ENCODE peak calls at places on chromosomes 12 and 14, in six cellular contexts. One of them, this sample, is unnamed.

GRCh38 chr12:132642846-132643835 is 24.6 kb downstream of the P2RX2 start:
- DNase-seq in ELR: no peak
- DNase-seq in NCI-H1092: no peak
- DNase-seq in mucosa of gallbladder: no peak
- DNase-seq in left cardiac atrium: no peak
- DNase-seq in EL: no peak
- DNase-seq in this sample: no peak

GRCh38 chr14:51922624-51923023 is 62.2 kb downstream of the GNG2 start:
- DNase-seq in EL: no peak
- DNase-seq in ELR: no peak
- DNase-seq in mucosa of gallbladder: no peak
- DNase-seq in NCI-H1092: no peak
- DNase-seq in left cardiac atrium: no peak
- DNase-seq in this sample: no peak

GRCh38 chr12:19223018-19223417 is 93.5 kb downstream of the PLEKHA5 start:
- DNase-seq in ELR: peak; percentile 56
- DNase-seq in mucosa of gallbladder: no peak
- DNase-seq in EL: peak; percentile 20
- DNase-seq in NCI-H1092: peak; percentile 72
- DNase-seq in left cardiac atrium: no peak
- DNase-seq in this sample: no peak

GRCh38 chr12:69383074-69383473 is 23.5 kb downstream of the YEATS4 start:
- DNase-seq in EL: no peak
- DNase-seq in left cardiac atrium: no peak
- DNase-seq in NCI-H1092: no peak
- DNase-seq in mucosa of gallbladder: no peak
- DNase-seq in ELR: no peak
- DNase-seq in this sample: no peak

GRCh38 chr12:4091001-4091789 is 182.4 kb upstream of the CCND2 start:
- DNase-seq in NCI-H1092: no peak
- DNase-seq in left cardiac atrium: no peak
- DNase-seq in EL: no peak
- DNase-seq in mucosa of gallbladder: no peak
- DNase-seq in ELR: no peak
- DNase-seq in this sample: no peak

GRCh38 chr12:47672068-47672467 is 33.8 kb downstream of the RPAP3 start:
- DNase-seq in EL: no peak
- DNase-seq in mucosa of gallbladder: no peak
- DNase-seq in left cardiac atrium: no peak
- DNase-seq in NCI-H1092: no peak
- DNase-seq in ELR: no peak
- DNase-seq in this sample: no peak

GRCh38 chr14:93348292-93348691 is 1.3 kb downstream of the COX8C start:
- DNase-seq in mucosa of gallbladder: no peak
- DNase-seq in NCI-H1092: no peak
- DNase-seq in ELR: no peak
- DNase-seq in left cardiac atrium: no peak
- DNase-seq in EL: no peak
- DNase-seq in this sample: no peak

GRCh38 chr12:127496255-127496654 is 770.7 kb upstream of the TMEM132C start:
- DNase-seq in NCI-H1092: no peak
- DNase-seq in EL: no peak
- DNase-seq in mucosa of gallbladder: no peak
- DNase-seq in left cardiac atrium: no peak
- DNase-seq in ELR: no peak
- DNase-seq in this sample: no peak

GRCh38 chr12:24840046-24840800 is 108.7 kb downstream of the BCAT1 start:
- DNase-seq in EL: no peak
- DNase-seq in mucosa of gallbladder: no peak
- DNase-seq in left cardiac atrium: no peak
- DNase-seq in ELR: peak; percentile 36
- DNase-seq in NCI-H1092: no peak
- DNase-seq in this sample: no peak

GRCh38 chr14:96081767-96082400 is 42.7 kb downstream of the C14orf132 start:
- DNase-seq in left cardiac atrium: no peak
- DNase-seq in NCI-H1092: no peak
- DNase-seq in mucosa of gallbladder: no peak
- DNase-seq in ELR: no peak
- DNase-seq in EL: no peak
- DNase-seq in this sample: no peak

GRCh38 chr14:91983571-91983970 is 36.1 kb upstream of the FBLN5 start:
- DNase-seq in EL: no peak
- DNase-seq in left cardiac atrium: no peak
- DNase-seq in ELR: no peak
- DNase-seq in mucosa of gallbladder: no peak
- DNase-seq in NCI-H1092: no peak
- DNase-seq in this sample: no peak

GRCh38 chr14:44170099-44170498 is 337.0 kb downstream of the FSCB start:
- DNase-seq in NCI-H1092: no peak
- DNase-seq in left cardiac atrium: no peak
- DNase-seq in EL: no peak
- DNase-seq in ELR: peak; percentile 49
- DNase-seq in mucosa of gallbladder: no peak
- DNase-seq in this sample: no peak

GRCh38 chr14:60233251-60233650 is 15.8 kb upstream of the PPM1A start:
- DNase-seq in left cardiac atrium: no peak
- DNase-seq in EL: no peak
- DNase-seq in ELR: peak; percentile 13
- DNase-seq in mucosa of gallbladder: no peak
- DNase-seq in NCI-H1092: no peak
- DNase-seq in this sample: no peak

GRCh38 chr12:85057370-85057963 is 21.3 kb downstream of the LRRIQ1 start:
- DNase-seq in NCI-H1092: no peak
- DNase-seq in left cardiac atrium: no peak
- DNase-seq in ELR: peak; percentile 68
- DNase-seq in mucosa of gallbladder: peak; percentile 23
- DNase-seq in EL: peak; percentile 39
- DNase-seq in this sample: no peak

GRCh38 chr14:26765768-26766550 is 168.1 kb upstream of the NOVA1 start:
- DNase-seq in left cardiac atrium: peak; percentile 47
- DNase-seq in ELR: peak; percentile 1
- DNase-seq in NCI-H1092: no peak
- DNase-seq in mucosa of gallbladder: peak; percentile 30
- DNase-seq in EL: no peak
- DNase-seq in this sample: peak; percentile 6

GRCh38 chr14:34098045-34098984 is 147.4 kb upstream of the EGLN3 start:
- DNase-seq in left cardiac atrium: no peak
- DNase-seq in NCI-H1092: no peak
- DNase-seq in ELR: peak; percentile 37
- DNase-seq in mucosa of gallbladder: peak; percentile 29
- DNase-seq in EL: peak; percentile 32
- DNase-seq in this sample: peak; percentile 22

GRCh38 chr14:24058260-24058950 is 6.6 kb downstream of the CARMIL3 start:
- DNase-seq in ELR: peak; percentile 78
- DNase-seq in mucosa of gallbladder: peak; percentile 47
- DNase-seq in EL: peak; percentile 72
- DNase-seq in left cardiac atrium: peak; percentile 63
- DNase-seq in NCI-H1092: peak; percentile 50
- DNase-seq in this sample: peak; percentile 87

GRCh38 chr14:71711619-71712018 is 220.6 kb upstream of the RGS6 start:
- DNase-seq in mucosa of gallbladder: no peak
- DNase-seq in left cardiac atrium: no peak
- DNase-seq in ELR: peak; percentile 60
- DNase-seq in NCI-H1092: no peak
- DNase-seq in EL: peak; percentile 91
- DNase-seq in this sample: no peak

GRCh38 chr12:122980192-122981035 is at the start of gene ARL6IP4:
- DNase-seq in ELR: peak; percentile 77
- DNase-seq in NCI-H1092: peak; percentile 32
- DNase-seq in EL: peak; percentile 68
- DNase-seq in mucosa of gallbladder: peak; percentile 30
- DNase-seq in left cardiac atrium: peak; percentile 79
- DNase-seq in this sample: peak; percentile 56

GRCh38 chr14:54794148-54794547 is 108.5 kb downstream of the GCH1 start:
- DNase-seq in mucosa of gallbladder: no peak
- DNase-seq in NCI-H1092: no peak
- DNase-seq in ELR: no peak
- DNase-seq in EL: no peak
- DNase-seq in left cardiac atrium: no peak
- DNase-seq in this sample: peak; percentile 23

GRCh38 chr12:105470601-105471000 is 140.1 kb downstream of the C12orf75 start:
- DNase-seq in left cardiac atrium: no peak
- DNase-seq in mucosa of gallbladder: no peak
- DNase-seq in ELR: no peak
- DNase-seq in NCI-H1092: no peak
- DNase-seq in EL: no peak
- DNase-seq in this sample: no peak

GRCh38 chr12:77796775-77797174 is 33.9 kb upstream of the NAV3 start:
- DNase-seq in ELR: peak; percentile 57
- DNase-seq in NCI-H1092: no peak
- DNase-seq in EL: peak; percentile 18
- DNase-seq in left cardiac atrium: no peak
- DNase-seq in mucosa of gallbladder: no peak
- DNase-seq in this sample: no peak

GRCh38 chr12:132063491-132063890 is 80.6 kb downstream of the DDX51 start:
- DNase-seq in NCI-H1092: no peak
- DNase-seq in EL: no peak
- DNase-seq in mucosa of gallbladder: no peak
- DNase-seq in ELR: no peak
- DNase-seq in left cardiac atrium: no peak
- DNase-seq in this sample: no peak

GRCh38 chr14:68486809-68487208 is 306.1 kb downstream of the ZFP36L1 start:
- DNase-seq in ELR: no peak
- DNase-seq in NCI-H1092: no peak
- DNase-seq in left cardiac atrium: no peak
- DNase-seq in EL: no peak
- DNase-seq in mucosa of gallbladder: no peak
- DNase-seq in this sample: no peak

GRCh38 chr12:75548879-75549278 is 37.5 kb upstream of the KRR1 start:
- DNase-seq in EL: no peak
- DNase-seq in ELR: no peak
- DNase-seq in mucosa of gallbladder: no peak
- DNase-seq in left cardiac atrium: no peak
- DNase-seq in NCI-H1092: no peak
- DNase-seq in this sample: no peak

GRCh38 chr12:13941258-13942249 is 39.8 kb downstream of the GRIN2B start:
- DNase-seq in ELR: peak; percentile 64
- DNase-seq in left cardiac atrium: peak; percentile 33
- DNase-seq in mucosa of gallbladder: peak; percentile 78
- DNase-seq in NCI-H1092: peak; percentile 61
- DNase-seq in EL: peak; percentile 39
- DNase-seq in this sample: peak; percentile 82

GRCh38 chr12:6039894-6040601 is 84.4 kb downstream of the VWF start:
- DNase-seq in ELR: peak; percentile 79
- DNase-seq in EL: peak; percentile 70
- DNase-seq in mucosa of gallbladder: peak; percentile 63
- DNase-seq in left cardiac atrium: peak; percentile 62
- DNase-seq in NCI-H1092: peak; percentile 6
- DNase-seq in this sample: peak; percentile 70

GRCh38 chr12:16587110-16587453 is 18.9 kb downstream of the LMO3 start:
- DNase-seq in EL: no peak
- DNase-seq in left cardiac atrium: no peak
- DNase-seq in ELR: no peak
- DNase-seq in NCI-H1092: no peak
- DNase-seq in mucosa of gallbladder: no peak
- DNase-seq in this sample: no peak

GRCh38 chr12:54784115-54784514 is 70.2 kb upstream of the MUCL1 start:
- DNase-seq in NCI-H1092: no peak
- DNase-seq in mucosa of gallbladder: no peak
- DNase-seq in ELR: no peak
- DNase-seq in left cardiac atrium: no peak
- DNase-seq in EL: no peak
- DNase-seq in this sample: no peak

GRCh38 chr12:90855534-90855933 is 99.4 kb downstream of the CCER1 start:
- DNase-seq in NCI-H1092: no peak
- DNase-seq in left cardiac atrium: no peak
- DNase-seq in EL: no peak
- DNase-seq in mucosa of gallbladder: no peak
- DNase-seq in ELR: no peak
- DNase-seq in this sample: no peak

GRCh38 chr12:54024127-54024526 is 4.1 kb upstream of the HOXC6 start:
- DNase-seq in mucosa of gallbladder: no peak
- DNase-seq in left cardiac atrium: no peak
- DNase-seq in NCI-H1092: no peak
- DNase-seq in EL: no peak
- DNase-seq in ELR: no peak
- DNase-seq in this sample: no peak

GRCh38 chr12:109463776-109464175 is 13.3 kb downstream of the KCTD10 start:
- DNase-seq in ELR: peak; percentile 19
- DNase-seq in left cardiac atrium: no peak
- DNase-seq in NCI-H1092: no peak
- DNase-seq in EL: peak; percentile 33
- DNase-seq in mucosa of gallbladder: no peak
- DNase-seq in this sample: no peak

GRCh38 chr12:57190037-57190436 is 26.6 kb upstream of the NXPH4 start:
- DNase-seq in mucosa of gallbladder: no peak
- DNase-seq in NCI-H1092: no peak
- DNase-seq in EL: no peak
- DNase-seq in ELR: no peak
- DNase-seq in left cardiac atrium: no peak
- DNase-seq in this sample: peak; percentile 29

GRCh38 chr12:55906056-55906455 is 21.6 kb downstream of the PYM1 start:
- DNase-seq in EL: peak; percentile 58
- DNase-seq in left cardiac atrium: no peak
- DNase-seq in ELR: peak; percentile 75
- DNase-seq in mucosa of gallbladder: no peak
- DNase-seq in NCI-H1092: no peak
- DNase-seq in this sample: no peak

GRCh38 chr12:113214938-113215400 is 6.3 kb upstream of the TPCN1 start:
- DNase-seq in left cardiac atrium: peak; percentile 72
- DNase-seq in ELR: peak; percentile 100
- DNase-seq in mucosa of gallbladder: peak; percentile 45
- DNase-seq in NCI-H1092: no peak
- DNase-seq in EL: peak; percentile 99
- DNase-seq in this sample: peak; percentile 89

GRCh38 chr12:10941916-10942607 is 3.0 kb upstream of the TAS2R14 start:
- DNase-seq in left cardiac atrium: no peak
- DNase-seq in mucosa of gallbladder: peak; percentile 34
- DNase-seq in EL: no peak
- DNase-seq in NCI-H1092: no peak
- DNase-seq in ELR: peak; percentile 16
- DNase-seq in this sample: no peak

GRCh38 chr12:57740656-57741412 is 2.3 kb upstream of the AGAP2 start:
- DNase-seq in ELR: no peak
- DNase-seq in EL: no peak
- DNase-seq in NCI-H1092: no peak
- DNase-seq in left cardiac atrium: peak; percentile 47
- DNase-seq in mucosa of gallbladder: no peak
- DNase-seq in this sample: no peak

GRCh38 chr12:121748571-121749265 is 36.2 kb downstream of the TMEM120B start:
- DNase-seq in mucosa of gallbladder: peak; percentile 40
- DNase-seq in left cardiac atrium: peak; percentile 62
- DNase-seq in ELR: peak; percentile 92
- DNase-seq in EL: peak; percentile 88
- DNase-seq in NCI-H1092: no peak
- DNase-seq in this sample: peak; percentile 93

GRCh38 chr14:23406244-23406643 is 1.8 kb downstream of the MYH6 start:
- DNase-seq in ELR: no peak
- DNase-seq in NCI-H1092: peak; percentile 54
- DNase-seq in mucosa of gallbladder: no peak
- DNase-seq in EL: no peak
- DNase-seq in left cardiac atrium: no peak
- DNase-seq in this sample: no peak